ENCODE peak calls at places on chromosomes 13 and 19, in eight cellular contexts. H is astrocyte, A is cardiac muscle cell, W is foreskin fibroblast, D is psoas muscle, C is right atrium auricular region, L is MCF 10A, J is endothelial cell. K is an unnamed sample.

GRCh38 chr13:107144432-107144831 is 576.5 kb upstream of the ARGLU1 start:
- DNase-seq in D (no peak), J (no peak), H (peak), L (peak), A (no peak), W (peak), C (no peak), K (no peak)

GRCh38 chr19:48190288-48191284 is 20.1 kb downstream of the ZSWIM9 start:
- DNase-seq in J (peak), A (peak), L (peak), C (no peak), D (no peak), H (peak), W (peak), K (peak)

GRCh38 chr19:36527873-36528193 is 238 bp downstream of the ZNF260 start:
- DNase-seq in D (no peak), C (no peak), J (no peak), A (no peak), H (no peak), L (no peak), W (no peak), K (no peak)

GRCh38 chr13:33717775-33718174 is 100.2 kb upstream of the RFC3 start:
- DNase-seq in J (no peak), A (no peak), W (peak), D (no peak), C (no peak), L (no peak), H (no peak), K (no peak)

GRCh38 chr13:35979378-35979911 is 151.7 kb downstream of the DCLK1 start:
- DNase-seq in A (no peak), W (peak), J (no peak), H (peak), D (peak), L (peak), C (peak), K (no peak)

GRCh38 chr13:31192306-31192705 is 7.5 kb upstream of the B3GLCT start:
- DNase-seq in L (no peak), C (no peak), J (no peak), W (no peak), H (no peak), D (peak), A (no peak), K (no peak)

GRCh38 chr13:45490068-45490467 is 25.3 kb downstream of the COG3 start:
- DNase-seq in J (no peak), C (no peak), W (no peak), H (no peak), D (no peak), A (peak), L (peak), K (no peak)

GRCh38 chr13:42392706-42393572 is 121.0 kb downstream of the AKAP11 start:
- DNase-seq in H (peak), D (no peak), J (no peak), C (no peak), L (no peak), W (no peak), A (no peak), K (no peak)

GRCh38 chr13:21000647-21001046 is 60.7 kb downstream of the LATS2 start:
- DNase-seq in H (no peak), C (no peak), A (no peak), L (no peak), D (no peak), J (no peak), W (no peak), K (no peak)

GRCh38 chr19:7980635-7981121 is 24.8 kb downstream of the ELAVL1 start:
- DNase-seq in H (no peak), L (no peak), A (no peak), J (no peak), D (peak), C (no peak), W (no peak), K (no peak)

GRCh38 chr19:11299946-11300810 is 4.2 kb downstream of the TSPAN16 start:
- DNase-seq in H (no peak), W (no peak), C (no peak), D (no peak), A (no peak), L (no peak), J (no peak), K (no peak)

GRCh38 chr19:56141416-56141992 is 417 bp downstream of the ZNF444 start:
- DNase-seq in L (no peak), W (peak), C (no peak), J (peak), H (no peak), D (no peak), A (peak), K (no peak)

GRCh38 chr19:10142701-10143375 is 23.1 kb upstream of the EIF3G start:
- DNase-seq in D (no peak), W (no peak), H (no peak), C (no peak), A (no peak), J (no peak), L (no peak), K (no peak)

GRCh38 chr19:2061093-2061935 is 10.3 kb upstream of the MKNK2 start:
- DNase-seq in D (peak), W (peak), C (peak), L (peak), H (peak), J (peak), A (peak), K (peak)

GRCh38 chr13:41696163-41697003 is 239.0 kb downstream of the RGCC start:
- DNase-seq in W (peak), L (peak), A (peak), J (no peak), H (peak), C (no peak), D (no peak), K (no peak)

GRCh38 chr19:56099638-56100539 is 21.2 kb downstream of the ZNF787 start:
- DNase-seq in D (no peak), W (no peak), L (no peak), H (no peak), C (no peak), A (no peak), J (no peak), K (no peak)

GRCh38 chr13:42707003-42707402 is 74.4 kb upstream of the FAM216B start:
- DNase-seq in C (no peak), W (peak), J (no peak), H (no peak), D (no peak), A (no peak), L (no peak), K (no peak)

GRCh38 chr19:34988119-34988518 is 12.0 kb upstream of the GRAMD1A start:
- DNase-seq in A (no peak), L (no peak), D (peak), W (no peak), H (no peak), J (no peak), C (no peak), K (no peak)

GRCh38 chr19:19068659-19069509 is 5.1 kb downstream of the SLC25A42 start:
- DNase-seq in A (no peak), D (peak), H (no peak), L (no peak), W (no peak), J (no peak), C (no peak), K (no peak)

GRCh38 chr13:90386090-90386489 is 961.4 kb upstream of the MIR17HG start:
- DNase-seq in D (no peak), C (no peak), W (no peak), A (no peak), H (no peak), L (no peak), J (no peak), K (no peak)

GRCh38 chr13:80630685-80631121 is 289.8 kb upstream of the SPRY2 start:
- DNase-seq in H (peak), W (peak), D (no peak), C (no peak), L (peak), J (no peak), A (no peak), K (no peak)

GRCh38 chr19:12766051-12766521 is 9.3 kb downstream of the HOOK2 start:
- DNase-seq in J (peak), C (peak), H (peak), A (peak), L (peak), D (peak), W (peak), K (peak)

GRCh38 chr13:100280681-100281080 is 191.8 kb downstream of the PCCA start:
- DNase-seq in J (no peak), A (no peak), L (peak), W (peak), C (no peak), H (no peak), D (no peak), K (no peak)

GRCh38 chr19:34041922-34042521 is 130.3 kb upstream of the LSM14A start:
- DNase-seq in H (no peak), A (peak), L (peak), W (peak), J (peak), D (peak), C (peak), K (peak)

GRCh38 chr19:12956446-12957388 is at the start of gene GADD45GIP1:
- DNase-seq in D (peak), W (peak), H (peak), L (peak), J (peak), C (no peak), A (peak), K (peak)

GRCh38 chr13:27797228-27797624 is 4.9 kb downstream of the GSX1 start:
- DNase-seq in H (no peak), L (peak), W (peak), C (no peak), J (peak), A (peak), D (no peak), K (peak)
- TF ChIP-seq CTCF in H (no peak), L (peak), W (no peak), C (no peak), J (peak), A (peak), D (no peak), K (peak)

GRCh38 chr13:109093988-109094387 is 464.6 kb downstream of the MYO16 start:
- DNase-seq in L (no peak), H (no peak), W (no peak), A (no peak), D (no peak), C (no peak), J (peak), K (no peak)
- TF ChIP-seq CTCF in L (no peak), H (no peak), W (no peak), A (no peak), D (no peak), C (no peak), J (no peak), K (no peak)

GRCh38 chr13:76884571-76885202 is 1.5 kb downstream of the KCTD12 start:
- DNase-seq in C (no peak), J (no peak), L (peak), W (peak), A (peak), H (peak), D (no peak), K (no peak)

GRCh38 chr13:76886005-76886291 is 257 bp downstream of the KCTD12 start:
- DNase-seq in W (no peak), D (peak), J (no peak), A (no peak), L (no peak), H (no peak), C (no peak), K (no peak)

GRCh38 chr13:76882431-76882830 is 3.8 kb downstream of the KCTD12 start:
- DNase-seq in D (no peak), L (peak), W (peak), J (no peak), C (no peak), H (peak), A (no peak), K (no peak)

GRCh38 chr13:76885203-76886004 is 801 bp downstream of the KCTD12 start:
- DNase-seq in W (peak), A (peak), J (peak), C (peak), H (peak), L (peak), D (peak), K (peak)

DNA sequence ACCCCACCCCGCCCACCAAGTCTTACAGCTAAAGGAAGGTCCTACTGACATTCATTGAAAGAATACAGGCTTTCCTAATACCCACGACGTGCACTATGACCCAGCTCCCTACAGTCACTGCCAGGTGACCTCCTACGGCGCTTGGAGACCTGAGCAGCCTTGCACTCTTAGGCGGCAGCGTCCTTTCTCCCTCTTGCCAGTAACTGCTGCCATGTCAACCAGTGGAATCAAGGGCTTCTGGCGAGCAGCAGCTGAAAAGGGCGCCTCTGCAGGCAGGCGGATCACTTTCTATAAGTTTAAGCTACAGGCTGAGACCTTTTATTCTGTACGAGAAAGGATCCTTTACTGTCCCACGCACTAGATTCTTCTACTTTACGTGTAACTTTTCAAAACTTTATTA is 2.0 kb downstream of the KCTD12 start:
- DNase-seq in D (peak), W (peak), C (peak), L (peak), A (peak), J (peak), H (no peak), K (peak)
- TF ChIP-seq CTCF in D (no peak), W (peak), C (peak), L (peak), A (peak), J (no peak), H (peak), K (no peak)

GRCh38 chr19:41895745-41896580 is 13.0 kb downstream of the ARHGEF1 start:
- DNase-seq in A (no peak), C (no peak), J (no peak), W (no peak), L (no peak), H (no peak), D (no peak), K (no peak)
- TF ChIP-seq CTCF in A (peak), C (no peak), J (peak), W (no peak), L (peak), H (no peak), D (no peak), K (no peak)

GRCh38 chr13:105213512-105213911 is 1322.0 kb downstream of the EFNB2 start:
- DNase-seq in D (no peak), A (no peak), H (no peak), W (no peak), J (no peak), L (no peak), C (no peak), K (no peak)
- TF ChIP-seq CTCF in D (no peak), A (no peak), H (no peak), W (no peak), J (no peak), L (no peak), C (no peak), K (no peak)

DNA sequence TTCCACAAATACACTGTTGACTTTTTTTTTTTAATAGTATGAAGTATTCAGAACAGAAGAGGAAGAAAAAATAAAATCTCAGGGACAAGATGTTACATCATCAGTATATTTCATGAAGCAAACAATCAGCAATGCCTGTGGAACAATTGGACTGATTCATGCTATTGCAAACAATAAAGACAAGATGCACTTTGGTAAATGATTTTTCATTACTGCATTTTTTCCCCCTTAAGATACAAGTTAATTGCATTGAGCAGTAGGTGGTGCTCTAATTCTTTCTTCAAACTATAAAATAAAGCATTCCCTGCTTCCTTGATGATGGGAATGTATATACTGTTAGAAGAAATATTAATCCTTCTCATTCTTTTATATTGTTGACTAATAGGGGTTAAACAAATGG is 17.1 kb downstream of the UCHL3 start:
- DNase-seq in J (no peak), C (no peak), W (peak), L (peak), D (no peak), A (no peak), H (peak), K (no peak)
- TF ChIP-seq CTCF in J (no peak), C (peak), W (peak), L (no peak), D (peak), A (peak), H (peak), K (no peak)

GRCh38 chr19:43662487-43662886 is 7.5 kb downstream of the PLAUR start:
- DNase-seq in A (peak), D (no peak), W (no peak), L (peak), C (no peak), J (no peak), H (no peak), K (no peak)
- TF ChIP-seq CTCF in A (peak), D (no peak), W (peak), L (peak), C (no peak), J (peak), H (peak), K (peak)

DNA sequence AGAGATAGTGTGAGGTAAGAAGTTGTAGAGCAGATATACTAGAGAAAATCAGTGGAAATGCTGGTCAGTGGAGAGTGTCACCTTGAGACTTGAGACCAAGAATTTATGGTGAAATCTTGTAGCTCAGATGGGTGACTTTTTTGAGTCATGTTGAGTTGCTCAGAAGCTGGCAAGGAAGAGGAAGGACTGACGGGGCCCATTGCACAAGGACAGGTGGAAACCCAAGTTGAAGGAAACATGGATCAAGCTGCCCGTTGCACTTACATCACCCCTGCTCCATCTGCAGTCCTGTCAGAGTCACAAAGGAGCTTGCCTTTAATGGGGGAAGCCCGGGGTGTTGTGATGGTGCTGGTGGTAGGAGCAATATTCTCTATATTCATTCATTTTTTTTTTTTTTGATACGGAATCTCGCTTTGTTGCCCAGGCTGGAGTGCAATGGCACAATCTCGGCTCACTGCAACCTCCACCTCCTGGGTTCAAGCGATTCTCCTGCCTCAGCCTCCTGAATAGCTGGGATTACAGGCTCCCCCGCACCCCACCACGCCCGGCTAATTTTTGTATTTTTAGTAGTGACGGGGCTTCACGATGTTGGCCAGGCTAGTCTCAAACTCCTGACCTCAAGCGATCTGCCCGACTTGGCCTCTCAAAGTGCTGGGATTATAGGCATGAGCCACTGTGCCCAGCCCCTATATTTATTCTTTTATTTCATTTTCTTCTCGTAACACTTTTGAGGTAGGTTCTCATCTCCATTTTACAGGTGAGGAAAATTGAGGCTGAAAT is 27.4 kb downstream of the UBAC2 start:
- DNase-seq in W (no peak), A (no peak), D (peak), H (no peak), C (no peak), J (no peak), L (peak), K (no peak)
- TF ChIP-seq CTCF in W (no peak), A (no peak), D (no peak), H (no peak), C (no peak), J (no peak), L (no peak), K (no peak)

GRCh38 chr19:31140717-31141116 is 208.5 kb downstream of the TSHZ3 start:
- DNase-seq in L (peak), J (no peak), H (peak), D (no peak), W (peak), A (no peak), C (no peak), K (no peak)
- TF ChIP-seq CTCF in L (no peak), J (no peak), H (no peak), D (no peak), W (no peak), A (no peak), C (no peak), K (no peak)